ENCODE peak calls at places on chromosome 19, in seven cellular contexts. C is H1, P is IMR-90, Z is K562, G is SK-N-SH, S is GM12878, O is HepG2. H is an unnamed sample.

GRCh38 chr19:38974599-38975213 is 836 bp downstream of the FBXO17 start:
- DNase-seq in C (no peak), P (no peak), Z (peak; percentile 39), G (peak; percentile 34), O (no peak), S (no peak), H (no peak)

GRCh38 chr19:5645409-5645808 is 22.5 kb downstream of the SAFB start:
- DNase-seq in O (no peak), P (no peak), G (no peak), S (no peak), C (no peak), Z (no peak), H (no peak)

GRCh38 chr19:57934820-57935665 is at the start of gene ZNF418:
- DNase-seq in S (peak; percentile 55), P (peak; percentile 84), G (no peak), O (no peak), C (peak; percentile 60), Z (peak; percentile 12), H (no peak)

GRCh38 chr19:48867119-48867921 is 1.1 kb downstream of the PLEKHA4 start:
- DNase-seq in P (no peak), G (no peak), Z (peak; percentile 26), O (no peak), S (no peak), C (no peak), H (no peak)

GRCh38 chr19:3614858-3615505 is 8.3 kb upstream of the TBXA2R start:
- DNase-seq in G (no peak), O (no peak), S (no peak), C (no peak), Z (no peak), P (no peak), H (no peak)

GRCh38 chr19:3708207-3708931 is at the start of gene TJP3:
- DNase-seq in Z (no peak), G (peak; percentile 35), S (no peak), P (peak; percentile 39), C (no peak), O (peak; percentile 75), H (peak; percentile 65)

GRCh38 chr19:45468803-45469131 is 971 bp downstream of the FOSB start:
- DNase-seq in G (no peak), O (no peak), Z (peak; percentile 53), P (no peak), S (no peak), C (no peak), H (no peak)

GRCh38 chr19:34120846-34121639 is 51.3 kb upstream of the LSM14A start:
- DNase-seq in Z (peak; percentile 52), O (peak; percentile 30), S (no peak), G (peak; percentile 65), P (peak; percentile 52), C (no peak), H (peak; percentile 43)

GRCh38 chr19:405138-405965 is 3.6 kb downstream of the C2CD4C start:
- DNase-seq in G (peak; percentile 42), S (no peak), O (no peak), Z (no peak), P (no peak), C (no peak), H (no peak)

GRCh38 chr19:402786-403185 is 6.2 kb downstream of the C2CD4C start:
- DNase-seq in P (no peak), O (no peak), C (no peak), Z (no peak), G (no peak), S (no peak), H (no peak)

GRCh38 chr19:400976-401835 is 7.7 kb downstream of the C2CD4C start:
- DNase-seq in O (no peak), P (no peak), C (no peak), S (no peak), G (no peak), Z (no peak), H (no peak)

GRCh38 chr19:401836-402535 is 7.0 kb downstream of the C2CD4C start:
- DNase-seq in P (no peak), Z (no peak), C (no peak), S (no peak), O (no peak), G (peak; percentile 77), H (no peak)

GRCh38 chr19:403221-404036 is 5.5 kb downstream of the C2CD4C start:
- DNase-seq in Z (no peak), C (no peak), P (no peak), O (no peak), S (no peak), G (peak; percentile 62), H (no peak)
- TF ChIP-seq RAD21 in Z (no peak), C (no peak), P (no peak), O (no peak), S (no peak), G (no peak), H (no peak)

DNA sequence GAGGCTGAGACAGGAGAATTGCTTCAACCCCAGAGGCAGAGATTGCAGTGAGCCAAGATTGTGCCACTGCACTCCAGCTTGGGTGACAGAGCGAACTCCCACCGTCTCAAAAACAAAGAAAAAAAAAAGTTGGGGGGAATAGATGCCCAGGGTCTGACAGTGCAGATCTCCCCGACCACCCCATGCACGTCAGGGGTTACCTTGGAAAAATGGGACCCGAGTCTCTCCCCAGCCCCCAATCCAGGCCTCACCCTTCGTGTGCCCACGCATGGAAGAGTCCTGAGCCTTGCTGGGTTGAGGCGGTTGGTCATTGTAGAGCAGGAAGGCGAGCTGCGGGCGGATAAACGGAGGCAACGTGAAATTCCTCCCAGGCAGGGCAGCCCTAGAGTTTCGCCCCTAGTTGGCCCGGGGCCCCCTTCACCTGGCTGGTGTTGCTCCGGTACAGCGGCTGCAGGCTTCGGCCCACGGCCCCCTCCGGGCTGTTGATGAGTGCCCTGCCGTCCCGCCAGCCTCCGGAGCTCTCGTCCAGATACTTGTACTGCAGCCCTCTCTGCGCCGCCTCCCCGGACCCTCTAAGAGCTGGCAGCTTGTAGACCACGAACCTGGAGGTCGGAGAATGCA is 588 bp downstream of the DNASE2 start:
- DNase-seq in Z (no peak), O (no peak), P (peak; percentile 6), C (no peak), S (no peak), G (no peak), H (no peak)
- H3K4me1 ChIP-seq in Z (peaks cover 31% of the 10 kb centered on the region), O (peaks cover 16% of the 10 kb centered on the region), P (peaks cover 5% of the 10 kb centered on the region), C (no peaks in the 10 kb centered on the region), S (peaks cover 16% of the 10 kb centered on the region), G (no peaks in the 10 kb centered on the region), H (peaks cover 6% of the 10 kb centered on the region)

DNA sequence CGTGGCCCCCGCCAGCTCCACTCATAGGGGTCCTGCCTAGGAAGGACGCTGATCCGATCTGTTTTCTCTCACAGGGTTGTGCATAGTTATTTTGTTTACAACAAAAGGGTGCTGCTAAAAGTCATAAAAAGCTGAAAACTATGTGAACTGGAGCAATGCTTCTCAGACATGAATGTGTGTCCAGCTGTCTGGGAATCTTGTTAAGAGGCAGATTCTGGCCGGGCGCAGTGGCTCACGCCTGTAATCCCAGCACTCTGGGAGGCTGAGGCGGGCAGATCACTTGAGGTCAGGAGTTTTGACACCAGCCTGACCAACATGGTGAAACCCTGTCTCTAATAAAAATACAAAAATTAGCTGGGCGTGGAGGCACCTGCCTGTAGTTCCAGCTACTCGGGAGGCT is 8.6 kb downstream of the LRRC4B start:
- DNase-seq in S (no peak), G (no peak), O (no peak), C (no peak), P (no peak), Z (no peak), H (no peak)
- H2AFZ ChIP-seq in S (no peak overlapping the region), G (no peak overlapping the region), O (no peak overlapping the region), C (no peak overlapping the region), P (no peak overlapping the region), Z (no peak overlapping the region), H (no peak overlapping the region)

GRCh38 chr19:9061879-9062278 is 25.0 kb upstream of the OR1M1 start:
- DNase-seq in P (no peak), O (no peak), Z (no peak), S (no peak), G (no peak), C (no peak), H (no peak)
- TF ChIP-seq RAD21 in P (no peak), O (no peak), Z (no peak), S (no peak), G (no peak), C (no peak), H (no peak)

GRCh38 chr19:10872551-10873107 is 1.3 kb downstream of the CARM1 start:
- DNase-seq in O (no peak), Z (no peak), S (no peak), C (no peak), P (no peak), G (no peak), H (no peak)

GRCh38 chr19:10870955-10871603 is at the start of gene CARM1:
- DNase-seq in G (peak; percentile 100), C (no peak), S (peak; percentile 79), P (peak; percentile 97), Z (peak; percentile 99), O (peak; percentile 92), H (peak; percentile 89)

GRCh38 chr19:10876459-10877240 is 5.3 kb downstream of the CARM1 start:
- DNase-seq in P (no peak), S (peak; percentile 79), O (no peak), C (no peak), G (no peak), Z (no peak), H (no peak)

GRCh38 chr19:10871711-10872550 is 578 bp downstream of the CARM1 start:
- DNase-seq in Z (peak; percentile 67), G (peak; percentile 74), O (no peak), C (no peak), S (no peak), P (no peak), H (no peak)

DNA sequence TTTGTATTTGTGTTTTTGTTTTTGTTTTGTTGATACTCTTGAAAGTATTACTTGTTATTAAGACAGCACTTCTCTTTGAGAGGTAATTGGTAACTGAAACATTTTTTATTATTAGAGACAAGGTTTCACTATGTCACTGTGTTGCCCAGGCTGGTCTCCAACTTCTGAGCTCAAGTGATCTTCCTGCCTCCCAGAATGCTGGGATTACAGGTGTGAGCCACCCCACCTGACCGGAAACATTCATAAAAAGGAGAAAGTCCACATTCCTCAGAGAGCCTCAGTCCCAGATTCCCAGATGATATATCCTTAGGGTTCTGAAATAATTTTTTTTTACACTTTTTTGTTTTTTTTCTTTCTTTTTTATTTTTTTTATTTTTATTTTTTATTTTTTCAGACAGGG is 2.7 kb downstream of the CARM1 start:
- DNase-seq in P (no peak), Z (no peak), C (no peak), G (no peak), S (no peak), O (no peak), H (no peak)
- H3K4me1 ChIP-seq in P (peaks cover 6% of the 10 kb centered on the region), Z (peaks cover 28% of the 10 kb centered on the region), C (peaks cover 4% of the 10 kb centered on the region), G (peaks cover 23% of the 10 kb centered on the region), S (peaks cover 51% of the 10 kb centered on the region), O (peaks cover 71% of the 10 kb centered on the region), H (peaks cover 36% of the 10 kb centered on the region)

H was measured in HCT116.